ENCODE peak calls at places on chromosomes 1 and 21, in four cellular contexts. J, G, B and H are unnamed samples.

GRCh38 chr1:69911301-69911801 is 294.0 kb downstream of the LRRC40 start:
- DNase-seq in J (no peak), G (peak; percentile 46), B (no peak), H (no peak)

GRCh38 chr1:163401211-163401610 is 79.5 kb downstream of the NUF2 start:
- DNase-seq in J (no peak), G (no peak), B (no peak), H (no peak)

GRCh38 chr1:154808909-154809262 is 61.2 kb downstream of the KCNN3 start:
- DNase-seq in J (no peak), G (no peak), B (no peak), H (no peak)

GRCh38 chr1:10065344-10065685 is 32.6 kb downstream of the UBE4B start:
- DNase-seq in J (peak; percentile 6), G (no peak), B (no peak), H (no peak)

GRCh38 chr1:82153282-82153630 is 352.5 kb downstream of the ADGRL2 start:
- DNase-seq in J (no peak), G (peak; percentile 47), B (no peak), H (no peak)

GRCh38 chr1:114155756-114156155 is 2.1 kb upstream of the SYT6 start:
- DNase-seq in J (no peak), G (no peak), B (no peak), H (no peak)

GRCh38 chr21:38365521-38365920 is 108.7 kb downstream of the KCNJ15 start:
- DNase-seq in J (no peak), G (no peak), B (no peak), H (no peak)

GRCh38 chr1:38092256-38092655 is 45.7 kb upstream of the POU3F1 start:
- DNase-seq in J (no peak), G (no peak), B (no peak), H (no peak)

GRCh38 chr1:12384836-12385456 is 155.1 kb downstream of the VPS13D start:
- DNase-seq in J (no peak), G (no peak), B (no peak), H (no peak)

GRCh38 chr1:71080178-71080781 is 555 bp downstream of the ZRANB2 start:
- DNase-seq in J (no peak), G (no peak), B (no peak), H (no peak)

GRCh38 chr1:229855999-229856650 is 210.9 kb upstream of the GALNT2 start:
- DNase-seq in J (no peak), G (no peak), B (no peak), H (peak; percentile 55)

GRCh38 chr1:199447906-199448305 is 579.6 kb upstream of the NR5A2 start:
- DNase-seq in J (no peak), G (peak; percentile 5), B (no peak), H (no peak)

GRCh38 chr21:36854391-36854790 is 112.1 kb downstream of the HLCS start:
- DNase-seq in J (peak; percentile 69), G (no peak), B (no peak), H (no peak)

GRCh38 chr1:166377896-166378295 is 211.1 kb upstream of the FAM78B start:
- DNase-seq in J (no peak), G (no peak), B (no peak), H (no peak)

GRCh38 chr1:175095069-175095468 is 27.4 kb downstream of the TNN start:
- DNase-seq in J (no peak), G (no peak), B (no peak), H (no peak)

GRCh38 chr1:172321429-172321828 is 99.1 kb upstream of the C1orf105 start:
- DNase-seq in J (no peak), G (peak; percentile 81), B (no peak), H (no peak)

GRCh38 chr1:9444532-9444931 is 94.7 kb upstream of the SLC25A33 start:
- DNase-seq in J (no peak), G (no peak), B (no peak), H (no peak)

GRCh38 chr1:229514578-229515275 is 6.6 kb upstream of the NUP133 start:
- DNase-seq in J (peak; percentile 51), G (peak; percentile 54), B (peak; percentile 30), H (peak; percentile 19)

GRCh38 chr1:84089470-84090261 is 54.4 kb upstream of the PRKACB start:
- DNase-seq in J (no peak), G (peak; percentile 48), B (no peak), H (no peak)

GRCh38 chr1:160376525-160377131 is 9.8 kb downstream of the NHLH1 start:
- DNase-seq in J (peak; percentile 36), G (peak; percentile 53), B (no peak), H (no peak)

GRCh38 chr1:206738370-206739366 is 31.9 kb upstream of the IL19 start:
- DNase-seq in J (no peak), G (no peak), B (no peak), H (no peak)

GRCh38 chr1:54811739-54812655 is 10.9 kb upstream of the TTC22 start:
- DNase-seq in J (no peak), G (no peak), B (no peak), H (no peak)

GRCh38 chr1:197541411-197541810 is 233.9 kb downstream of the DENND1B start:
- DNase-seq in J (no peak), G (no peak), B (no peak), H (no peak)

GRCh38 chr1:206921772-206922265 is at the start of gene FCMR:
- DNase-seq in J (no peak), G (no peak), B (peak; percentile 43), H (no peak)

GRCh38 chr21:44854391-44854663 is 19.2 kb downstream of the PTTG1IP start:
- DNase-seq in J (no peak), G (no peak), B (peak; percentile 40), H (no peak)

GRCh38 chr21:23162213-23162946 is 2164.2 kb downstream of the NCAM2 start:
- DNase-seq in J (no peak), G (no peak), B (no peak), H (no peak)

GRCh38 chr1:5890346-5891106 is 101.7 kb downstream of the NPHP4 start:
- DNase-seq in J (no peak), G (no peak), B (no peak), H (no peak)

GRCh38 chr1:231949277-231950122 is 322.9 kb downstream of the DISC1 start:
- DNase-seq in J (no peak), G (no peak), B (no peak), H (no peak)

GRCh38 chr1:2115008-2115921 is 65.1 kb downstream of the PRKCZ start:
- DNase-seq in J (no peak), G (no peak), B (no peak), H (no peak)

GRCh38 chr1:25705699-25706098 is 89.1 kb downstream of the MAN1C1 start:
- DNase-seq in J (no peak), G (no peak), B (no peak), H (no peak)

GRCh38 chr1:26858160-26858559 is 4.8 kb upstream of the SFN start:
- DNase-seq in J (no peak), G (no peak), B (no peak), H (no peak)

GRCh38 chr1:230517326-230517725 is 91.2 kb upstream of the PGBD5 start:
- DNase-seq in J (no peak), G (no peak), B (no peak), H (no peak)

GRCh38 chr1:211897011-211897410 is 66.4 kb upstream of the LPGAT1 start:
- DNase-seq in J (no peak), G (no peak), B (no peak), H (no peak)

GRCh38 chr21:43739648-43740435 is 20.9 kb downstream of the PDXK start:
- DNase-seq in J (no peak), G (no peak), B (no peak), H (no peak)

GRCh38 chr1:7209340-7209739 is 424.1 kb downstream of the CAMTA1 start:
- DNase-seq in J (no peak), G (no peak), B (no peak), H (no peak)

GRCh38 chr1:151574575-151575529 is 34.7 kb downstream of the TUFT1 start:
- DNase-seq in J (no peak), G (peak; percentile 84), B (no peak), H (no peak)

GRCh38 chr1:11611928-11612327 is 42.3 kb downstream of the FBXO2 start:
- DNase-seq in J (no peak), G (no peak), B (no peak), H (no peak)

GRCh38 chr1:38055398-38055797 is 8.8 kb upstream of the POU3F1 start:
- DNase-seq in J (no peak), G (no peak), B (no peak), H (no peak)

GRCh38 chr21:28590722-28591121 is 402.0 kb downstream of the LTN1 start:
- DNase-seq in J (no peak), G (no peak), B (no peak), H (no peak)

DNA sequence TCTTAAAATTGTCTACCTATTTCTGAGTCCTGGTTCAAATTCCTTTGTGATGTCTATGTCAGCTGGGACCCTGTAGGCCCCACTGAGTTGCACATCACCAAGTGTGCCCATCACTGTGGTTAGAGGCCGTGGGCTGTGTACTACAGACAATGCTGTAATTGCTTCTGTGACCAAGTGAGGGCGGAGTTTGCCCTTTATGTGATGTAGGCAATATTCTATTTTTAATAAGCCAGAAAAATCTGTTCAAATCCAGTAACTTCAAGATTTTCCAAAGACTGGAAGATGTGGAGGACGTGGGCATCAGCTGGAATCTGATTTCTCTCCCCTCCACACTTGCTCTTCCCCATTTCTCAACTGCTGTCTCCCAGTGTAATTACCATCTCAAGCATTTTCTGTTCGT is 215.4 kb downstream of the PBX1 start:
- DNase-seq in J (no peak), G (no peak), B (no peak), H (no peak)
- TF ChIP-seq CTCF in J (no peak), G (no peak), B (no peak), H (no peak)

GRCh38 chr1:68470388-68470970 is 20.7 kb upstream of the RPE65 start:
- DNase-seq in J (no peak), G (no peak), B (no peak), H (no peak)
- TF ChIP-seq CTCF in J (peak; percentile 79), G (peak; percentile 65), B (no peak), H (no peak)

GRCh38 chr1:30284226-30284625 is 439.2 kb downstream of the MATN1 start:
- DNase-seq in J (no peak), G (no peak), B (no peak), H (no peak)
- TF ChIP-seq CTCF in J (no peak), G (no peak), B (no peak), H (no peak)

DNA sequence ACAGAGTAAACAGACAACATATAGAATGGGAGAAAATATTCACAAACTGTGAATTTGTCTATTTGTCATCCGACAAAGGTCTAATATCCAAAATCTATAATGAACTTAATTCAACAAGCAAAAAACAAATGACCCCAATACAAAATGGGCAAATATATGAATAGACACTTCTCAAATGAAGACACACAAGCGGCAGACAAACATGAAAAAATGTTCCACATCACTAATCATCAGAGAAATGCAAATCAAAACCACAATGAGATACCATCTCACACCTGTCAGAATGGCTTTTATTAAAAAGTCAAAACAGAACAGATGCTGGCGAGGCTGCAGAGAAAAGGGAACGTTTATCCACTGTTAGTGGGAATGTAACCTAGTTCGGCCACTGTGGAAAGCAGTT is 72.7 kb downstream of the SMYD3 start:
- DNase-seq in J (no peak), G (no peak), B (no peak), H (no peak)
- TF ChIP-seq CTCF in J (no peak), G (no peak), B (no peak), H (no peak)

GRCh38 chr1:17507916-17508315 is 31.6 kb upstream of the ARHGEF10L start:
- DNase-seq in J (no peak), G (no peak), B (no peak), H (no peak)
- TF ChIP-seq CTCF in J (peak; percentile 42), G (no peak), B (no peak), H (no peak)